ENCODE peak calls at places on chromosomes 3 and 15, in four cellular contexts. One of them, this sample, is unnamed.

GRCh38 chr3:30440880-30441279 is 165.5 kb upstream of the TGFBR2 start:
- DNase-seq in A549: no peak
- DNase-seq in cardiac fibroblast: peak; percentile 64
- DNase-seq in endodermal cell: no peak
- DNase-seq in this sample: no peak

GRCh38 chr3:123712077-123712860 is 127.4 kb upstream of the HACD2 start:
- DNase-seq in A549: no peak
- DNase-seq in cardiac fibroblast: peak; percentile 55
- DNase-seq in endodermal cell: no peak
- DNase-seq in this sample: no peak

GRCh38 chr3:14266361-14266760 is 87.7 kb downstream of the LSM3 start:
- DNase-seq in A549: no peak
- DNase-seq in cardiac fibroblast: peak; percentile 70
- DNase-seq in endodermal cell: no peak
- DNase-seq in this sample: no peak

GRCh38 chr3:42749025-42749752 is 23.9 kb downstream of the CCDC13 start:
- DNase-seq in A549: no peak
- DNase-seq in cardiac fibroblast: no peak
- DNase-seq in endodermal cell: peak; percentile 38
- DNase-seq in this sample: no peak

GRCh38 chr3:159114582-159114981 is 312.7 kb downstream of the MFSD1 start:
- DNase-seq in A549: no peak
- DNase-seq in cardiac fibroblast: no peak
- DNase-seq in endodermal cell: no peak
- DNase-seq in this sample: no peak

GRCh38 chr3:119809249-119810017 is 27.5 kb downstream of the NR1I2 start:
- DNase-seq in A549: no peak
- DNase-seq in cardiac fibroblast: no peak
- DNase-seq in endodermal cell: no peak
- DNase-seq in this sample: no peak

GRCh38 chr15:91471410-91471993 is 371.4 kb downstream of the SV2B start:
- DNase-seq in A549: no peak
- DNase-seq in cardiac fibroblast: peak; percentile 19
- DNase-seq in endodermal cell: no peak
- DNase-seq in this sample: no peak

GRCh38 chr3:19106307-19106706 is 42.0 kb upstream of the KCNH8 start:
- DNase-seq in A549: no peak
- DNase-seq in cardiac fibroblast: no peak
- DNase-seq in endodermal cell: no peak
- DNase-seq in this sample: no peak

GRCh38 chr3:55000546-55000945 is 72.7 kb upstream of the LRTM1 start:
- DNase-seq in A549: peak; percentile 8
- DNase-seq in cardiac fibroblast: peak; percentile 87
- DNase-seq in endodermal cell: no peak
- DNase-seq in this sample: peak; percentile 52

GRCh38 chr3:122969585-122970453 is 57.7 kb downstream of the SEMA5B start:
- DNase-seq in A549: no peak
- DNase-seq in cardiac fibroblast: peak; percentile 54
- DNase-seq in endodermal cell: no peak
- DNase-seq in this sample: peak; percentile 89

DNA sequence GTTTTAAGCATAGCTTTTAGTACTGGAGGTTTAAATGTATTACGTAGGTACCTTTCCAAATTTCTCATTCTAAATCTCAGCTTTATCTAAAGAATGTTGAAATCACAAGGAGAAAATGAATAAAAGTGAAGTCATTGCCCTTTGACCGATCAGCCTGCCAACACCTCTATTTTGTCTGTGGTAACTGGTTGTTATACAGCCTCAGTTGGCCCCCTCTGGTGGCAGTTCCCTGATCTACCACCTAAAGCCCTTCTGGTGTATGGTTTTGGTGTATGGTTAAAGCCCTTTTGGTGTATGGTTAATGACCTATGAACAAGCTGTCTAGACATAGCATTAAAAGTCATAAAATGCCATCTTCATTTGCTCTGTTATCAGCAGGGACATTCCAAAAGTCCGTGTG is 378.2 kb upstream of the AZI2 start:
- DNase-seq in A549: peak; percentile 31
- DNase-seq in cardiac fibroblast: peak; percentile 48
- DNase-seq in endodermal cell: peak; percentile 89
- DNase-seq in this sample: peak; percentile 69
- TF ChIP-seq CTCF in A549: peak; percentile 15
- TF ChIP-seq CTCF in cardiac fibroblast: peak; percentile 60
- TF ChIP-seq CTCF in endodermal cell: peak; percentile 90
- TF ChIP-seq CTCF in this sample: peak; percentile 74

GRCh38 chr15:66212471-66212870 is 41.1 kb downstream of the MEGF11 start:
- DNase-seq in A549: no peak
- DNase-seq in cardiac fibroblast: no peak
- DNase-seq in endodermal cell: no peak
- DNase-seq in this sample: no peak

GRCh38 chr15:66211670-66212455 is 41.7 kb downstream of the MEGF11 start:
- DNase-seq in A549: no peak
- DNase-seq in cardiac fibroblast: no peak
- DNase-seq in endodermal cell: peak; percentile 61
- DNase-seq in this sample: no peak

GRCh38 chr15:66215811-66216210 is 37.7 kb downstream of the MEGF11 start:
- DNase-seq in A549: no peak
- DNase-seq in cardiac fibroblast: no peak
- DNase-seq in endodermal cell: no peak
- DNase-seq in this sample: no peak

GRCh38 chr15:66214236-66214635 is 39.3 kb downstream of the MEGF11 start:
- DNase-seq in A549: no peak
- DNase-seq in cardiac fibroblast: no peak
- DNase-seq in endodermal cell: no peak
- DNase-seq in this sample: no peak

DNA sequence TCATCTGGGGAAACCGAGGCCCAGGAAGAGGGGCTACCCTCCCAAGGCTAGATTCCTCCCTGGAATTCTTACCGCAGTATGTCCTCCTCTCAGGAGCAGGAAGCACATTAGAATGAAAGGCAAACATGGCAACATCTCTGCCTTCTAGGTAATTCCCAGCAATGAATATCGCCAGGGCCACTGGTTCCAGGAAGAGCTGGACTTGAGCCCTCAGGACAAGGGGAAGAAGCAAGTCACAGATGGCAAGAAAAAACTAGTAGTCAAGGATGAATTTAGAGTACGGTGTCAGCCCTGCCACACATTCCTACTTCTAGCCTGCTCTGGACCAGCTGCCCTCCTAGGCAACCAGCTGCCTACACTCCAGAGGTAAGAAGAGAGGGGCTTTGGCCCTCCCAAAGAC is 42.9 kb downstream of the MEGF11 start:
- DNase-seq in A549: no peak
- DNase-seq in cardiac fibroblast: no peak
- DNase-seq in endodermal cell: no peak
- DNase-seq in this sample: no peak
- H3K4me3 ChIP-seq in A549: no peak overlapping the region
- H3K4me3 ChIP-seq in cardiac fibroblast: no peak overlapping the region
- H3K4me3 ChIP-seq in endodermal cell: no peak overlapping the region
- H3K4me3 ChIP-seq in this sample: no peak overlapping the region

DNA sequence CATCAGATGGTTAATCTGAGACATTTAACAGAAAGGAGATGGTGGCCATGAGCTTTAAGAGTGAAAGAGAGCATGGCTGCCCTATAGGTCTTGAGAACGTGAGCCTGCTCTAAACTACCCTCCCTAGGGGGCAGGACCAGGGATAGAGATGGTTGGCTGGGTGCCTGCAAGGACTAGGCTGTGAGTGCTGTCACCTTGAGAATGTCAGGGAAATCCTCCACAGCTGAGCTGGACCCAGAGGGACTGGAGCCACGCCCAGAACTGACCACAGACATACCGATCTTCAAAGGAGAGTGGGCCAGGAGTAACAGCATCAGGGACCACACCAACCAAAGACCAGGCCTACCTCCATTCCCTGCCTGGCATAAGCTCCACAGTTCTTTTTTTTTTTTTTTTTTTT is 53.6 kb upstream of the UBE2E1 start:
- DNase-seq in A549: no peak
- DNase-seq in cardiac fibroblast: peak; percentile 17
- DNase-seq in endodermal cell: no peak
- DNase-seq in this sample: no peak
- TF ChIP-seq CTCF in A549: no peak
- TF ChIP-seq CTCF in cardiac fibroblast: no peak
- TF ChIP-seq CTCF in endodermal cell: no peak
- TF ChIP-seq CTCF in this sample: no peak

GRCh38 chr15:52804526-52805081 is 14.5 kb upstream of the ONECUT1 start:
- DNase-seq in A549: no peak
- DNase-seq in cardiac fibroblast: no peak
- DNase-seq in endodermal cell: peak; percentile 84
- DNase-seq in this sample: no peak
- H3K4me3 ChIP-seq in A549: no peak overlapping the region
- H3K4me3 ChIP-seq in cardiac fibroblast: no peak overlapping the region
- H3K4me3 ChIP-seq in endodermal cell: peak overlapping the region; percentile 83
- H3K4me3 ChIP-seq in this sample: no peak overlapping the region

DNA sequence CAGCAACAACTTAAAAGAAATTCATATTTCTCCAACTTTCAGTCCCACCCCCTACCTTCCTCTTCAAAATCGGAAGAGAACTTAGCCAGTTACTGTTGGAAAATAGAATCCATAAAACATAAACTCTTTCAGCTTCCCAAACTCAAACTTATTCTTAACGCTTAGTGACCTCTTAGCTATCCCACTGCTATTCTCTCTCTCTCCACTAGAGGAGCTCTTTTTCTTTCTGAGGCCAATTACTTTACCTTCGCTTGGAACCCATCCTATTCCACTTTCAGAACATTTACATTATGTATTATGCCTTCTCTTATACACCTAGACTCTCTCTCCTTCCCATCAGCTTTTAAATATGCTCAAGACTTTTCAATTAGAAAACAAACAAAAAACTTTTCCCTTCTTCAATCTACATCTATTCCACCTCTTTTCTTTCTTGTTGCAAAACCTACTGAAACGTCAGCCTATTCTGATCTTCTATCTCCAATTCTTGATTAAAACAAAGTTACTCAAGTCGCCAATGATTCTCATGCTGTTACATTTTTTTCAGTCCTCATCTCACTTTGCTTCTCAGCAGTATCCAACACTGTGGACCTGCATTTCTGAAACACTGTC is 13.4 kb upstream of the GHSR start:
- DNase-seq in A549: peak; percentile 33
- DNase-seq in cardiac fibroblast: peak; percentile 59
- DNase-seq in endodermal cell: no peak
- DNase-seq in this sample: peak; percentile 47
- TF ChIP-seq CTCF in A549: peak; percentile 56
- TF ChIP-seq CTCF in cardiac fibroblast: peak; percentile 89
- TF ChIP-seq CTCF in endodermal cell: peak; percentile 92
- TF ChIP-seq CTCF in this sample: peak; percentile 92

DNA sequence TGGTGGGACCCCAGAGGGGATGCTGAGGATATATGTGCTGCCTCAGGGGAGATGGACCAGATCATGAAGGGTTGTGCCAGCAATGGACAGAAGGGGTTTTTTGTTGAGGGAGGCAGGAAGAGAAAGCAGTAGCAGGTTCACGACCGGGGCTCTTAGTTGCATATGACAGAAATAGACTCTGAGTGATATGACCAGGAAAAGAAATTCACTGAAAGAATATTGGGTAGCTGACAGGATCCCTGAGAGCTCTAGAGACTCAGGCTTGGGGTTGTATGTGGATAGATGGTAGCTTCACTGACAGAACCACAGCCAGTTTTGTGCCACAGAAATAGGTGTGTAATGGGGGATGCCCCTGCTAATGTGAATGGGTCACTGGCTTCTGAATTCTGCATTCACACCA is 241.6 kb downstream of the ZNF621 start:
- DNase-seq in A549: no peak
- DNase-seq in cardiac fibroblast: no peak
- DNase-seq in endodermal cell: no peak
- DNase-seq in this sample: no peak
- H3K4me3 ChIP-seq in A549: no peak overlapping the region
- H3K4me3 ChIP-seq in cardiac fibroblast: no peak overlapping the region
- H3K4me3 ChIP-seq in endodermal cell: no peak overlapping the region
- H3K4me3 ChIP-seq in this sample: no peak overlapping the region

GRCh38 chr15:63489352-63489751 is 15.0 kb upstream of the USP3 start:
- DNase-seq in A549: no peak
- DNase-seq in cardiac fibroblast: no peak
- DNase-seq in endodermal cell: no peak
- DNase-seq in this sample: no peak

GRCh38 chr15:63487076-63487757 is 17.2 kb upstream of the USP3 start:
- DNase-seq in A549: peak; percentile 90
- DNase-seq in cardiac fibroblast: peak; percentile 80
- DNase-seq in endodermal cell: peak; percentile 97
- DNase-seq in this sample: peak; percentile 78

GRCh38 chr15:63490345-63491034 is 13.9 kb upstream of the USP3 start:
- DNase-seq in A549: no peak
- DNase-seq in cardiac fibroblast: no peak
- DNase-seq in endodermal cell: peak; percentile 67
- DNase-seq in this sample: no peak

GRCh38 chr15:63491116-63491817 is 13.1 kb upstream of the USP3 start:
- DNase-seq in A549: no peak
- DNase-seq in cardiac fibroblast: no peak
- DNase-seq in endodermal cell: peak; percentile 51
- DNase-seq in this sample: no peak

DNA sequence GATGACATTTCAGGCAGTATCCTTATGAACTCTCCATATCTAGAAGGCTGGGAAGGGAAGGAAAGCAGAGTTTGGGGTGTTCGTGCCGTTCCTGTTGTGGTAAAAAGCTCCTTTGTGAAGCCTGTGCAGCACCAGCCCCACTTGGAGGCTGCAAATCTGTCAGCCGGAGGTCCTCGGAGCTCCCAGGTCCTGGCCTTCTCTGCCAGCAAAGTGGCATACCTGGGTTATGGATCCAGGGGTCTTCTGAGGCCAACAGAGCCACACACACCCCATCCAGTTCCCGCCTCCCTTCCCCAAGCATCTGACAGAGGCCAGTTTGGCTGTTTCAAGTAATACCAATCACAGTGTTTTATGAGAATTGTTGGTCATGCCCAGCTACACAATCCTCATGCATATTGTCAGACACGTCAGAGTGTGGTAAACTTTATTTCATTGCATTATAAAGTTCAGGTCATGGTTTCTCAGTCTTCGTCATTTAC is 15.9 kb upstream of the USP3 start:
- DNase-seq in A549: no peak
- DNase-seq in cardiac fibroblast: no peak
- DNase-seq in endodermal cell: no peak
- DNase-seq in this sample: no peak
- TF ChIP-seq CTCF in A549: no peak
- TF ChIP-seq CTCF in cardiac fibroblast: no peak
- TF ChIP-seq CTCF in endodermal cell: no peak
- TF ChIP-seq CTCF in this sample: no peak